ENCODE peak calls at places on chromosomes 3 and 15, in seven cellular contexts. One of them, this sample, is unnamed.

GRCh38 chr3:53244281-53244680 is 11.5 kb downstream of the TKT start:
- DNase-seq in nucleus accumbens: no peak
- DNase-seq in T-helper 9 cell: no peak
- DNase-seq in activated CD4-positive, alpha-beta T cell treated with anti-CD3 and anti-CD28 coated beads for 4 hours: no peak
- DNase-seq in NCI-H1092 treated with DMSO at 0.1 percent for 48 hours: no peak
- DNase-seq in WTC11: no peak
- DNase-seq in chondrocyte: no peak
- DNase-seq in this sample: no peak

GRCh38 chr3:173398111-173398479 is 551 bp downstream of the NLGN1 start:
- DNase-seq in nucleus accumbens: no peak
- DNase-seq in T-helper 9 cell: no peak
- DNase-seq in activated CD4-positive, alpha-beta T cell treated with anti-CD3 and anti-CD28 coated beads for 4 hours: no peak
- DNase-seq in NCI-H1092 treated with DMSO at 0.1 percent for 48 hours: no peak
- DNase-seq in WTC11: no peak
- DNase-seq in chondrocyte: no peak
- DNase-seq in this sample: no peak

GRCh38 chr3:187266691-187267090 is 24.8 kb downstream of the MASP1 start:
- DNase-seq in nucleus accumbens: no peak
- DNase-seq in T-helper 9 cell: no peak
- DNase-seq in activated CD4-positive, alpha-beta T cell treated with anti-CD3 and anti-CD28 coated beads for 4 hours: no peak
- DNase-seq in NCI-H1092 treated with DMSO at 0.1 percent for 48 hours: no peak
- DNase-seq in WTC11: no peak
- DNase-seq in chondrocyte: no peak
- DNase-seq in this sample: no peak

GRCh38 chr3:118714800-118715199 is 319.8 kb downstream of the IGSF11 start:
- DNase-seq in nucleus accumbens: no peak
- DNase-seq in T-helper 9 cell: no peak
- DNase-seq in activated CD4-positive, alpha-beta T cell treated with anti-CD3 and anti-CD28 coated beads for 4 hours: no peak
- DNase-seq in NCI-H1092 treated with DMSO at 0.1 percent for 48 hours: no peak
- DNase-seq in WTC11: no peak
- DNase-seq in chondrocyte: no peak
- DNase-seq in this sample: no peak

GRCh38 chr3:184176377-184177330 is 2.0 kb downstream of the AP2M1 start:
- DNase-seq in nucleus accumbens: peak; percentile 48
- DNase-seq in T-helper 9 cell: no peak
- DNase-seq in activated CD4-positive, alpha-beta T cell treated with anti-CD3 and anti-CD28 coated beads for 4 hours: no peak
- DNase-seq in NCI-H1092 treated with DMSO at 0.1 percent for 48 hours: no peak
- DNase-seq in WTC11: peak; percentile 92
- DNase-seq in chondrocyte: peak; percentile 94
- DNase-seq in this sample: no peak

GRCh38 chr3:47036145-47036544 is 56.7 kb downstream of the NBEAL2 start:
- DNase-seq in nucleus accumbens: no peak
- DNase-seq in T-helper 9 cell: no peak
- DNase-seq in activated CD4-positive, alpha-beta T cell treated with anti-CD3 and anti-CD28 coated beads for 4 hours: no peak
- DNase-seq in NCI-H1092 treated with DMSO at 0.1 percent for 48 hours: no peak
- DNase-seq in WTC11: no peak
- DNase-seq in chondrocyte: no peak
- DNase-seq in this sample: no peak

GRCh38 chr3:128402319-128402718 is 64.4 kb downstream of the DNAJB8 start:
- DNase-seq in nucleus accumbens: no peak
- DNase-seq in T-helper 9 cell: no peak
- DNase-seq in activated CD4-positive, alpha-beta T cell treated with anti-CD3 and anti-CD28 coated beads for 4 hours: no peak
- DNase-seq in NCI-H1092 treated with DMSO at 0.1 percent for 48 hours: no peak
- DNase-seq in WTC11: no peak
- DNase-seq in chondrocyte: no peak
- DNase-seq in this sample: no peak

GRCh38 chr3:87006844-87007439 is 16.0 kb upstream of the VGLL3 start:
- DNase-seq in nucleus accumbens: no peak
- DNase-seq in T-helper 9 cell: no peak
- DNase-seq in activated CD4-positive, alpha-beta T cell treated with anti-CD3 and anti-CD28 coated beads for 4 hours: no peak
- DNase-seq in NCI-H1092 treated with DMSO at 0.1 percent for 48 hours: no peak
- DNase-seq in WTC11: no peak
- DNase-seq in chondrocyte: no peak
- DNase-seq in this sample: no peak

GRCh38 chr15:63405159-63405558 is 23.5 kb upstream of the CA12 start:
- DNase-seq in nucleus accumbens: no peak
- DNase-seq in T-helper 9 cell: no peak
- DNase-seq in activated CD4-positive, alpha-beta T cell treated with anti-CD3 and anti-CD28 coated beads for 4 hours: no peak
- DNase-seq in NCI-H1092 treated with DMSO at 0.1 percent for 48 hours: no peak
- DNase-seq in WTC11: no peak
- DNase-seq in chondrocyte: no peak
- DNase-seq in this sample: no peak

GRCh38 chr3:44301746-44302145 is 36.8 kb upstream of the TCAIM start:
- DNase-seq in nucleus accumbens: no peak
- DNase-seq in T-helper 9 cell: no peak
- DNase-seq in activated CD4-positive, alpha-beta T cell treated with anti-CD3 and anti-CD28 coated beads for 4 hours: no peak
- DNase-seq in NCI-H1092 treated with DMSO at 0.1 percent for 48 hours: no peak
- DNase-seq in WTC11: no peak
- DNase-seq in chondrocyte: no peak
- DNase-seq in this sample: no peak

GRCh38 chr15:66233487-66234415 is 19.8 kb downstream of the MEGF11 start:
- DNase-seq in nucleus accumbens: no peak
- DNase-seq in T-helper 9 cell: no peak
- DNase-seq in activated CD4-positive, alpha-beta T cell treated with anti-CD3 and anti-CD28 coated beads for 4 hours: no peak
- DNase-seq in NCI-H1092 treated with DMSO at 0.1 percent for 48 hours: no peak
- DNase-seq in WTC11: peak; percentile 78
- DNase-seq in chondrocyte: peak; percentile 41
- DNase-seq in this sample: no peak

GRCh38 chr3:19455546-19455945 is 307.2 kb downstream of the KCNH8 start:
- DNase-seq in nucleus accumbens: no peak
- DNase-seq in T-helper 9 cell: no peak
- DNase-seq in activated CD4-positive, alpha-beta T cell treated with anti-CD3 and anti-CD28 coated beads for 4 hours: no peak
- DNase-seq in NCI-H1092 treated with DMSO at 0.1 percent for 48 hours: no peak
- DNase-seq in WTC11: no peak
- DNase-seq in chondrocyte: no peak
- DNase-seq in this sample: no peak

GRCh38 chr15:39591896-39592315 is 11.0 kb downstream of the THBS1 start:
- DNase-seq in nucleus accumbens: no peak
- DNase-seq in T-helper 9 cell: no peak
- DNase-seq in activated CD4-positive, alpha-beta T cell treated with anti-CD3 and anti-CD28 coated beads for 4 hours: no peak
- DNase-seq in NCI-H1092 treated with DMSO at 0.1 percent for 48 hours: no peak
- DNase-seq in WTC11: no peak
- DNase-seq in chondrocyte: no peak
- DNase-seq in this sample: no peak

GRCh38 chr15:29924750-29925149 is 102.5 kb upstream of the TJP1 start:
- DNase-seq in nucleus accumbens: no peak
- DNase-seq in T-helper 9 cell: no peak
- DNase-seq in activated CD4-positive, alpha-beta T cell treated with anti-CD3 and anti-CD28 coated beads for 4 hours: no peak
- DNase-seq in NCI-H1092 treated with DMSO at 0.1 percent for 48 hours: peak; percentile 24
- DNase-seq in WTC11: peak; percentile 74
- DNase-seq in chondrocyte: no peak
- DNase-seq in this sample: no peak

This sample was measured in stimulated activated CD4-positive, alpha-beta T cell treated with anti-CD3 and anti-CD28 coated beads, Interleukin-2, amount 100 ng/mL, for 4 hours.